ENCODE peak calls at places on chromosome 5, in six cellular contexts. T is fibroblast of mammary gland, O is stomach, P is epithelial cell of esophagus, R is WERI-Rb-1, A is gastrocnemius medialis. D is an unnamed sample.

GRCh38 chr5:113749334-113749733 is 235.8 kb downstream of the YTHDC2 start:
- DNase-seq in O (no peak), R (no peak), P (peak), A (no peak), T (no peak), D (no peak)

GRCh38 chr5:131647078-131647769 is 12.2 kb upstream of the RAPGEF6 start:
- DNase-seq in A (no peak), R (no peak), P (no peak), T (no peak), O (no peak), D (no peak)

GRCh38 chr5:67010684-67011409 is 185.8 kb downstream of the CD180 start:
- DNase-seq in T (peak), A (peak), O (no peak), P (peak), R (no peak), D (peak)

GRCh38 chr5:111738118-111738517 is 18.9 kb downstream of the NREP start:
- DNase-seq in O (no peak), T (peak), A (no peak), P (no peak), R (no peak), D (no peak)

GRCh38 chr5:80231243-80231642 is 24.6 kb downstream of the SERINC5 start:
- DNase-seq in R (no peak), P (peak), A (no peak), T (peak), O (no peak), D (no peak)

GRCh38 chr5:105146867-105147266 is 1584.3 kb upstream of the NUDT12 start:
- DNase-seq in A (no peak), R (no peak), T (no peak), O (no peak), P (peak), D (no peak)

GRCh38 chr5:170159947-170160346 is 54.2 kb downstream of the FOXI1 start:
- DNase-seq in R (no peak), O (no peak), A (no peak), P (no peak), T (no peak), D (no peak)

GRCh38 chr5:6788439-6788838 is 75.2 kb downstream of the TENT4A start:
- DNase-seq in T (no peak), R (no peak), P (peak), O (no peak), A (no peak), D (no peak)

GRCh38 chr5:54997081-54997480 is 11.7 kb upstream of the ESM1 start:
- DNase-seq in P (no peak), A (no peak), O (no peak), T (peak), R (no peak), D (no peak)

GRCh38 chr5:132380741-132381140 is 11.2 kb downstream of the SLC22A5 start:
- DNase-seq in A (no peak), P (no peak), T (no peak), O (no peak), R (peak), D (no peak)

GRCh38 chr5:72067682-72068470 is 39.4 kb upstream of the MAP1B start:
- DNase-seq in T (peak), O (no peak), R (no peak), A (no peak), P (peak), D (no peak)

GRCh38 chr5:83955916-83956315 is 235.3 kb upstream of the HAPLN1 start:
- DNase-seq in R (no peak), O (no peak), T (peak), P (peak), A (no peak), D (no peak)

GRCh38 chr5:22431840-22432239 is 421.3 kb downstream of the CDH12 start:
- DNase-seq in T (no peak), A (no peak), O (no peak), P (peak), R (no peak), D (no peak)

GRCh38 chr5:17189381-17190036 is 27.9 kb upstream of the BASP1 start:
- DNase-seq in O (peak), T (peak), P (peak), R (peak), A (peak), D (peak)

GRCh38 chr5:50751064-50751657 is 84.7 kb downstream of the PARP8 start:
- DNase-seq in O (no peak), A (no peak), T (peak), R (peak), P (peak), D (no peak)

GRCh38 chr5:107361945-107362344 is 308.8 kb downstream of the EFNA5 start:
- DNase-seq in R (no peak), T (peak), O (no peak), A (peak), P (peak), D (no peak)

GRCh38 chr5:147782053-147783028 is at the start of gene JAKMIP2:
- DNase-seq in T (peak), R (peak), A (peak), O (peak), P (peak), D (peak)

GRCh38 chr5:9468070-9468388 is 77.8 kb downstream of the SEMA5A start:
- DNase-seq in R (no peak), A (no peak), T (peak), P (peak), O (no peak), D (no peak)

GRCh38 chr5:14064841-14065240 is 78.3 kb upstream of the TRIO start:
- DNase-seq in T (no peak), P (no peak), O (no peak), R (no peak), A (no peak), D (no peak)

GRCh38 chr5:137470111-137470920 is 28.8 kb downstream of the SPOCK1 start:
- DNase-seq in A (peak), T (peak), O (no peak), P (peak), R (no peak), D (peak)

GRCh38 chr5:31098811-31099210 is 94.7 kb upstream of the CDH6 start:
- DNase-seq in P (peak), T (no peak), O (no peak), R (no peak), A (no peak), D (no peak)

GRCh38 chr5:67156976-67157583 is 39.5 kb downstream of the CD180 start:
- DNase-seq in O (peak), R (peak), T (peak), A (no peak), P (peak), D (no peak)

GRCh38 chr5:143102414-143102813 is 301.1 kb downstream of the NR3C1 start:
- DNase-seq in R (no peak), T (no peak), O (no peak), A (no peak), P (no peak), D (peak)

GRCh38 chr5:104702212-104702611 is 1139.6 kb upstream of the NUDT12 start:
- DNase-seq in A (no peak), T (no peak), P (peak), O (no peak), R (no peak), D (no peak)

DNA sequence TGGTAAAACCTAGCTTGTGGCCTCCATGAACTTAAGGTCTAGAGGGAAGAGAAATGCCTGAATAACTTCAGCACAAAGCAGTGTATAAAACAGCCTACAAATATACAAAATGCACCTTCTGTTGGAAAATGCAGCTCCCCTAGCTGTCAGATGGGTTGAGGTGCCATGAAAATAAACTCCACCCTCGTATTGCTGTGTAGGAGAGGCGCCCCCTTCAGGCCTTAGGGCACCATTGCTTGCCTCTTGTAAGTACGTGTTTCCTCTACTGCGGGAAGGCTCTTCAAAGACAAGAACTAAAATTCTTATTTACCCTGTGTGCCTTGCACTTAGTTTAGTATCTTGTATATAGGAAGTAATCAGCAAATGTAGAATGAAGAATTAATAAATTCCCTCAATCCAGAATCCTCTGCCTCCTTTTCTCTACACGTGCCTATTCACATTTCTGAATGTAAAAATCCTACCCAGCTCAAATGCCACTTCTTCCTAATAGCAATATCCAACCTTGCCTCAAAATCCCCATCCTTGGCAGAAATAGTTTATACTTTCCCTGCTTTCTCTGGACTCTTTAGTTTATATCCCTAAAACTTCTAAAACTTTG is 393.7 kb upstream of the PDE4D start:
- DNase-seq in A (no peak), P (peak), R (peak), T (peak), O (peak), D (no peak)
- TF ChIP-seq CTCF in A (no peak), P (peak), R (peak), T (peak), O (no peak), D (peak)

DNA sequence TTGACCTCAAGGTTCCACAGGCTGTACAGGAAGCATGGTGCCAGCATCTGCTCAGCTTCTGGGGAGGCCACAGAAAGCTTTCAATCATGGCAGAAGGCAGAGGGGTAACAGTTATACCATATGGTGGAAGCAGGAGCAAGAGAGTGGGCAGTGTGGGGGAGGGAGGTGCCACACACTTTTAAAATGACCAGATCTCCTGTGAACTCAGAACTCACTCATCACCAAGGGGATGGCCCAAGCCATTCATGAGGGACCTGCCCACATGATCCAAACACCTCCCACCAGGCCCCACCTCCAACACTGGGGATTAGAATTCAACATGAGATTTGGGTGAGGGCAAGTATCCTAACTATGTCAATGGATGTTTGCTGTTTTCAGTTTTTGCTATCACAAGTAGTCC is 16.2 kb downstream of the CYFIP2 start:
- DNase-seq in O (no peak), T (peak), A (no peak), P (no peak), R (no peak), D (no peak)
- H3K4me3 ChIP-seq in O (no peak), T (no peak), A (no peak), P (no peak), R (no peak), D (no peak)

GRCh38 chr5:41772071-41772470 is 98.2 kb downstream of the OXCT1 start:
- DNase-seq in P (no peak), A (no peak), O (no peak), T (no peak), R (no peak), D (no peak)
- TF ChIP-seq CTCF in P (no peak), A (no peak), O (no peak), T (no peak), R (no peak), D (no peak)

GRCh38 chr5:140037012-140037411 is 6.1 kb downstream of the NRG2 start:
- DNase-seq in A (no peak), R (no peak), O (no peak), T (no peak), P (no peak), D (no peak)

GRCh38 chr5:140040358-140040757 is 2.7 kb downstream of the NRG2 start:
- DNase-seq in T (no peak), P (no peak), A (peak), R (no peak), O (no peak), D (no peak)

GRCh38 chr5:140039561-140039960 is 3.5 kb downstream of the NRG2 start:
- DNase-seq in R (no peak), P (peak), A (peak), O (no peak), T (no peak), D (no peak)

GRCh38 chr5:140035881-140036280 is 7.2 kb downstream of the NRG2 start:
- DNase-seq in P (no peak), A (peak), T (no peak), R (no peak), O (no peak), D (no peak)

GRCh38 chr5:140038373-140038957 is 4.6 kb downstream of the NRG2 start:
- DNase-seq in P (no peak), O (no peak), T (peak), R (no peak), A (no peak), D (no peak)
- H3K4me3 ChIP-seq in P (peak), O (peak), T (peak), R (peak), A (peak), D (peak)

GRCh38 chr5:150146862-150147579 is 8.6 kb downstream of the PDGFRB start:
- DNase-seq in P (no peak), T (no peak), O (no peak), R (no peak), A (no peak), D (no peak)

GRCh38 chr5:150144876-150145275 is 10.8 kb downstream of the PDGFRB start:
- DNase-seq in P (no peak), T (no peak), A (no peak), R (no peak), O (no peak), D (no peak)

GRCh38 chr5:150144211-150144801 is 11.3 kb downstream of the PDGFRB start:
- DNase-seq in T (peak), P (no peak), O (no peak), A (peak), R (no peak), D (peak)

GRCh38 chr5:150147580-150148407 is 7.9 kb downstream of the PDGFRB start:
- DNase-seq in O (no peak), A (peak), R (no peak), T (peak), P (no peak), D (no peak)

GRCh38 chr5:150146235-150146634 is 9.4 kb downstream of the PDGFRB start:
- DNase-seq in R (no peak), O (no peak), P (no peak), A (no peak), T (no peak), D (no peak)
- TF ChIP-seq CTCF in R (no peak), O (no peak), P (no peak), A (no peak), T (no peak), D (no peak)

DNA sequence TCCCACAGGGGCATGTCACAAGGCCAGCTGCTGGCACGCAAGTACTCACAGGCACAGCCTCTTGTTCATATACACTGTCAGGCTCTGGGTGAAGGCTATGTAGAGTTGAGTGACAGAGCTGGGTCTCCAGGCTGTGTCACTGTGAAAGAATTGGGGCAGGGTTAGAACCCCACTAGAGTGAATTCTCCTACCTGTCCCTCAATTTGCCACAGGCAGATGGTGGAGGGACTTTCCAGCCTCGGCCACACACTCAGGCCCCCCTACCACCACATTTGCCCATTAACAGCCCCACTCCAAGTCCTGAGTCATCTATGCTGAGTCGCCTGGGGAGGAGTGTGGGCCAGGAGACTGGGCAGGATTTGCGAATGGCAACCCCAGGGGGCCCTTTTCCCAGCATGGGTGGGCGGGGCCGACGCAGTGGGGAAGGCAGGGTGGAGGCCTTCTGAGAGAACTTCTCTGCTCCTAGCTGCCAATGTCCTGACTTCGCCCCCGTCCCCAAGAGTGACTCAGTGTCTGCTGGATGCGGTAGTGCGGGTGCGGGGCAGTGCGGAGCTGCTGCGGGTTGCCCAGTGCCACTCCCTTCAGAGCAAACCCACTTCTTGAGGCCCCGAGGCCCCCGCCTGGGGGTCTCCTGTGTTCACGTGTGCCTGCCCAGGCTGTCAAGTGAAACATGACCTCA is 50.3 kb upstream of the PSD2 start:
- DNase-seq in R (peak), P (peak), T (peak), A (peak), O (no peak), D (peak)
- H3K4me3 ChIP-seq in R (peak), P (no peak), T (no peak), A (no peak), O (no peak), D (peak)